ENCODE peak calls at places on chromosome 2, in seven cellular contexts. One of them, this sample, is unnamed.

GRCh38 chr2:76958749-76959148 is 563.4 kb downstream of the LRRTM4 start:
- DNase-seq in Panc1: no peak
- DNase-seq in H1: peak
- DNase-seq in GM12878: no peak
- DNase-seq in HCT116: no peak
- DNase-seq in HepG2: peak
- DNase-seq in K562: peak
- DNase-seq in this sample: no peak

GRCh38 chr2:173087793-173088493 is 12.3 kb downstream of the MAP3K20 start:
- DNase-seq in Panc1: no peak
- DNase-seq in H1: no peak
- DNase-seq in GM12878: no peak
- DNase-seq in HCT116: no peak
- DNase-seq in HepG2: peak
- DNase-seq in K562: no peak
- DNase-seq in this sample: no peak

GRCh38 chr2:46878886-46879285 is 36.7 kb downstream of the MCFD2 start:
- DNase-seq in Panc1: no peak
- DNase-seq in H1: no peak
- DNase-seq in GM12878: no peak
- DNase-seq in HCT116: no peak
- DNase-seq in HepG2: peak
- DNase-seq in K562: no peak
- DNase-seq in this sample: peak

GRCh38 chr2:221042926-221043325 is 529.2 kb downstream of the EPHA4 start:
- DNase-seq in Panc1: no peak
- DNase-seq in H1: no peak
- DNase-seq in GM12878: no peak
- DNase-seq in HCT116: no peak
- DNase-seq in HepG2: no peak
- DNase-seq in K562: no peak
- DNase-seq in this sample: no peak

GRCh38 chr2:211591456-211591855 is 947.1 kb downstream of the ERBB4 start:
- DNase-seq in Panc1: no peak
- DNase-seq in H1: no peak
- DNase-seq in GM12878: no peak
- DNase-seq in HCT116: no peak
- DNase-seq in HepG2: no peak
- DNase-seq in K562: no peak
- DNase-seq in this sample: no peak

GRCh38 chr2:216535454-216535995 is 36.9 kb downstream of the RPL37A start:
- DNase-seq in Panc1: no peak
- DNase-seq in H1: no peak
- DNase-seq in GM12878: no peak
- DNase-seq in HCT116: no peak
- DNase-seq in HepG2: peak
- DNase-seq in K562: no peak
- DNase-seq in this sample: no peak

GRCh38 chr2:163877316-163877715 is 141.5 kb upstream of the FIGN start:
- DNase-seq in Panc1: no peak
- DNase-seq in H1: no peak
- DNase-seq in GM12878: no peak
- DNase-seq in HCT116: no peak
- DNase-seq in HepG2: no peak
- DNase-seq in K562: no peak
- DNase-seq in this sample: no peak

GRCh38 chr2:204333861-204334260 is 211.4 kb upstream of the PARD3B start:
- DNase-seq in Panc1: no peak
- DNase-seq in H1: no peak
- DNase-seq in GM12878: no peak
- DNase-seq in HCT116: no peak
- DNase-seq in HepG2: no peak
- DNase-seq in K562: no peak
- DNase-seq in this sample: no peak

GRCh38 chr2:72719416-72719815 is 106.4 kb downstream of the EXOC6B start:
- DNase-seq in Panc1: no peak
- DNase-seq in H1: no peak
- DNase-seq in GM12878: no peak
- DNase-seq in HCT116: no peak
- DNase-seq in HepG2: no peak
- DNase-seq in K562: no peak
- DNase-seq in this sample: no peak

GRCh38 chr2:118784860-118785259 is 62.6 kb downstream of the EN1 start:
- DNase-seq in Panc1: no peak
- DNase-seq in H1: no peak
- DNase-seq in GM12878: no peak
- DNase-seq in HCT116: no peak
- DNase-seq in HepG2: no peak
- DNase-seq in K562: peak
- DNase-seq in this sample: no peak

GRCh38 chr2:174343638-174344455 is 9.1 kb downstream of the SP9 start:
- DNase-seq in Panc1: no peak
- DNase-seq in H1: peak
- DNase-seq in GM12878: no peak
- DNase-seq in HCT116: no peak
- DNase-seq in HepG2: no peak
- DNase-seq in K562: no peak
- DNase-seq in this sample: no peak

GRCh38 chr2:174342600-174343342 is 8.0 kb downstream of the SP9 start:
- DNase-seq in Panc1: no peak
- DNase-seq in H1: no peak
- DNase-seq in GM12878: no peak
- DNase-seq in HCT116: no peak
- DNase-seq in HepG2: no peak
- DNase-seq in K562: no peak
- DNase-seq in this sample: no peak

GRCh38 chr2:174341995-174342571 is 7.3 kb downstream of the SP9 start:
- DNase-seq in Panc1: no peak
- DNase-seq in H1: peak
- DNase-seq in GM12878: no peak
- DNase-seq in HCT116: no peak
- DNase-seq in HepG2: no peak
- DNase-seq in K562: no peak
- DNase-seq in this sample: peak

GRCh38 chr2:174343343-174343637 is 8.5 kb downstream of the SP9 start:
- DNase-seq in Panc1: no peak
- DNase-seq in H1: no peak
- DNase-seq in GM12878: no peak
- DNase-seq in HCT116: no peak
- DNase-seq in HepG2: no peak
- DNase-seq in K562: no peak
- DNase-seq in this sample: no peak

GRCh38 chr2:174344716-174345472 is 10.1 kb downstream of the SP9 start:
- DNase-seq in Panc1: peak
- DNase-seq in H1: peak
- DNase-seq in GM12878: no peak
- DNase-seq in HCT116: peak
- DNase-seq in HepG2: peak
- DNase-seq in K562: peak
- DNase-seq in this sample: no peak
- TF ChIP-seq SIN3A in Panc1: no peak
- TF ChIP-seq SIN3A in H1: no peak
- TF ChIP-seq SIN3A in GM12878: no peak
- TF ChIP-seq SIN3A in HCT116: no peak
- TF ChIP-seq SIN3A in HepG2: no peak
- TF ChIP-seq SIN3A in K562: no peak
- TF ChIP-seq SIN3A in this sample: no peak

GRCh38 chr2:117067917-117068316 is 746.6 kb upstream of the DDX18 start:
- DNase-seq in Panc1: no peak
- DNase-seq in H1: no peak
- DNase-seq in GM12878: no peak
- DNase-seq in HCT116: no peak
- DNase-seq in HepG2: no peak
- DNase-seq in K562: no peak
- DNase-seq in this sample: no peak
- TF ChIP-seq SIN3A in Panc1: no peak
- TF ChIP-seq SIN3A in H1: no peak
- TF ChIP-seq SIN3A in GM12878: no peak
- TF ChIP-seq SIN3A in HCT116: no peak
- TF ChIP-seq SIN3A in HepG2: no peak
- TF ChIP-seq SIN3A in K562: no peak
- TF ChIP-seq SIN3A in this sample: no peak

GRCh38 chr2:231463698-231464575 is at the start of gene NCL:
- DNase-seq in Panc1: peak
- DNase-seq in H1: no peak
- DNase-seq in GM12878: peak
- DNase-seq in HCT116: peak
- DNase-seq in HepG2: peak
- DNase-seq in K562: peak
- DNase-seq in this sample: peak

GRCh38 chr2:231462729-231463465 is 1.4 kb downstream of the NCL start:
- DNase-seq in Panc1: no peak
- DNase-seq in H1: no peak
- DNase-seq in GM12878: no peak
- DNase-seq in HCT116: no peak
- DNase-seq in HepG2: no peak
- DNase-seq in K562: no peak
- DNase-seq in this sample: no peak

GRCh38 chr2:231467016-231467545 is 2.8 kb upstream of the NCL start:
- DNase-seq in Panc1: no peak
- DNase-seq in H1: no peak
- DNase-seq in GM12878: no peak
- DNase-seq in HCT116: no peak
- DNase-seq in HepG2: no peak
- DNase-seq in K562: no peak
- DNase-seq in this sample: no peak

GRCh38 chr2:231467613-231468525 is 3.6 kb upstream of the NCL start:
- DNase-seq in Panc1: no peak
- DNase-seq in H1: no peak
- DNase-seq in GM12878: no peak
- DNase-seq in HCT116: no peak
- DNase-seq in HepG2: no peak
- DNase-seq in K562: no peak
- DNase-seq in this sample: no peak

GRCh38 chr2:231464576-231465540 is 574 bp upstream of the NCL start:
- DNase-seq in Panc1: no peak
- DNase-seq in H1: peak
- DNase-seq in GM12878: no peak
- DNase-seq in HCT116: peak
- DNase-seq in HepG2: peak
- DNase-seq in K562: peak
- DNase-seq in this sample: peak
- TF ChIP-seq SIN3A in Panc1: peak
- TF ChIP-seq SIN3A in H1: no peak
- TF ChIP-seq SIN3A in GM12878: no peak
- TF ChIP-seq SIN3A in HCT116: peak
- TF ChIP-seq SIN3A in HepG2: peak
- TF ChIP-seq SIN3A in K562: no peak
- TF ChIP-seq SIN3A in this sample: peak

GRCh38 chr2:141863964-141864363 is 266.9 kb downstream of the LRP1B start:
- DNase-seq in Panc1: no peak
- DNase-seq in H1: no peak
- DNase-seq in GM12878: no peak
- DNase-seq in HCT116: no peak
- DNase-seq in HepG2: no peak
- DNase-seq in K562: no peak
- DNase-seq in this sample: no peak
- TF ChIP-seq SIN3A in Panc1: no peak
- TF ChIP-seq SIN3A in H1: no peak
- TF ChIP-seq SIN3A in GM12878: no peak
- TF ChIP-seq SIN3A in HCT116: no peak
- TF ChIP-seq SIN3A in HepG2: no peak
- TF ChIP-seq SIN3A in K562: no peak
- TF ChIP-seq SIN3A in this sample: no peak

GRCh38 chr2:38465789-38466127 is 88.7 kb upstream of the ATL2 start:
- DNase-seq in Panc1: peak
- DNase-seq in H1: peak
- DNase-seq in GM12878: no peak
- DNase-seq in HCT116: peak
- DNase-seq in HepG2: peak
- DNase-seq in K562: peak
- DNase-seq in this sample: peak
- TF ChIP-seq SIN3A in Panc1: no peak
- TF ChIP-seq SIN3A in H1: no peak
- TF ChIP-seq SIN3A in GM12878: no peak
- TF ChIP-seq SIN3A in HCT116: no peak
- TF ChIP-seq SIN3A in HepG2: no peak
- TF ChIP-seq SIN3A in K562: no peak
- TF ChIP-seq SIN3A in this sample: no peak

GRCh38 chr2:170282851-170283250 is 104.9 kb downstream of the MYO3B start:
- DNase-seq in Panc1: no peak
- DNase-seq in H1: peak
- DNase-seq in GM12878: no peak
- DNase-seq in HCT116: no peak
- DNase-seq in HepG2: no peak
- DNase-seq in K562: no peak
- DNase-seq in this sample: no peak

GRCh38 chr2:170276926-170277571 is 99.1 kb downstream of the MYO3B start:
- DNase-seq in Panc1: no peak
- DNase-seq in H1: no peak
- DNase-seq in GM12878: no peak
- DNase-seq in HCT116: no peak
- DNase-seq in HepG2: no peak
- DNase-seq in K562: no peak
- DNase-seq in this sample: no peak

GRCh38 chr2:170276056-170276455 is 98.1 kb downstream of the MYO3B start:
- DNase-seq in Panc1: no peak
- DNase-seq in H1: no peak
- DNase-seq in GM12878: no peak
- DNase-seq in HCT116: no peak
- DNase-seq in HepG2: no peak
- DNase-seq in K562: no peak
- DNase-seq in this sample: peak

DNA sequence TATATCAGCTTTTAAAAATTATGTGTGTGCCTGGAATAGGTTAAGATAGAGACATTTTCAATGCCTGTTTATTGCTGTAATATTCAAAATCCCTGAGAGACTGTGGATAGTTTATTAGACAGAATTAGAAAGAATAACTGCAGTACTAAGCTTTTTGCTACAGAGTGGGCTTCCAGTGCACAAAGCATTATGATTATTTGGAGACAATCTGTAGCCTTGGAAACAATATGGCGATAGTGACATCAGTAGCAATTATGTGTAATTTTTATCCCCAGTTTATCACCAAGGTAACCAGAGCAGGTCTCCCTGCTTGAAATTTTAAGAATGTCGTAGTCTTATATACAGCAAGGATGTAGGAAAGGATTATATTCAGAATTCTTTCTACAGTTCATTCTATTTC is 100.0 kb downstream of the MYO3B start:
- DNase-seq in Panc1: no peak
- DNase-seq in H1: no peak
- DNase-seq in GM12878: no peak
- DNase-seq in HCT116: no peak
- DNase-seq in HepG2: no peak
- DNase-seq in K562: no peak
- DNase-seq in this sample: no peak
- TF ChIP-seq SIN3A in Panc1: no peak
- TF ChIP-seq SIN3A in H1: no peak
- TF ChIP-seq SIN3A in GM12878: no peak
- TF ChIP-seq SIN3A in HCT116: no peak
- TF ChIP-seq SIN3A in HepG2: no peak
- TF ChIP-seq SIN3A in K562: no peak
- TF ChIP-seq SIN3A in this sample: no peak

DNA sequence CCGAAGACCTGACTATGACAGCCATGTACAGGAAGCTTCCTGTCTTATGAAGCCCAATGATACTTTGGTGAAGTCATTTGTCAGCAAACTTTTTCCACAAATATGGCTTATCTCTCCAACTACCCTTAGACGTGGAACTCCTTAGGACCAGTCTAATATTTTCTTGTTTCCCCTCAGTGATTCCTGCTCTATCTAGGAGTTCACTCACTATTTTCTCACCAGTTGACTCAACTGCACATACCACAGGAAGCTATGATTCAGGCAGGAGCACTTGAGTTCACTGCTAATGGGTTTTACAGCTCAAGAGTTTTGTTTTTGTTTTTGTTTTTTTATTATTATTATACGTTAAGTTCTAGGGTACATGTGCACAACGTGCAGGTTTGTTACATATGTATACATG is 109.3 kb downstream of the ANTXR1 start:
- DNase-seq in Panc1: no peak
- DNase-seq in H1: no peak
- DNase-seq in GM12878: no peak
- DNase-seq in HCT116: no peak
- DNase-seq in HepG2: no peak
- DNase-seq in K562: no peak
- DNase-seq in this sample: no peak
- TF ChIP-seq SIN3A in Panc1: no peak
- TF ChIP-seq SIN3A in H1: no peak
- TF ChIP-seq SIN3A in GM12878: no peak
- TF ChIP-seq SIN3A in HCT116: no peak
- TF ChIP-seq SIN3A in HepG2: no peak
- TF ChIP-seq SIN3A in K562: no peak
- TF ChIP-seq SIN3A in this sample: no peak

This sample was measured in SK-N-SH.